ENCODE peak calls at places on chromosomes 2 and 18, in five cellular contexts. E, S, M, B and T are unnamed samples.

GRCh38 chr2:207944334-207944733 is 81.0 kb downstream of the PLEKHM3 start:
- DNase-seq in E (no peak), M (no peak), S (no peak), B (no peak), T (no peak)

GRCh38 chr2:66440011-66440542 is 5.2 kb downstream of the MEIS1 start:
- DNase-seq in S (no peak), M (peak), E (no peak), B (peak), T (no peak)

GRCh38 chr2:188969236-188970032 is 4.7 kb upstream of the COL3A1 start:
- DNase-seq in B (no peak), E (peak), S (no peak), M (no peak), T (no peak)

GRCh38 chr2:121694398-121695178 is 42.1 kb downstream of the NIFK start:
- DNase-seq in E (peak), B (no peak), S (no peak), M (peak), T (no peak)

GRCh38 chr2:231890896-231891513 is 35.2 kb downstream of the NPPC start:
- DNase-seq in B (no peak), E (no peak), S (peak), M (no peak), T (no peak)

GRCh38 chr2:101658387-101658786 is 39.1 kb upstream of the MAP4K4 start:
- DNase-seq in M (no peak), S (no peak), E (peak), B (no peak), T (no peak)

GRCh38 chr18:63016270-63016669 is 300.9 kb downstream of the PHLPP1 start:
- DNase-seq in S (peak), B (peak), M (no peak), E (peak), T (peak)

GRCh38 chr2:96882230-96882629 is 12.3 kb upstream of the SEMA4C start:
- DNase-seq in M (no peak), E (no peak), B (no peak), S (no peak), T (peak)

GRCh38 chr2:127570282-127571250 is 35.1 kb downstream of the MYO7B start:
- DNase-seq in M (peak), S (no peak), E (peak), B (peak), T (no peak)

GRCh38 chr2:75522543-75523312 is 38.0 kb downstream of the EVA1A start:
- DNase-seq in B (no peak), M (no peak), E (no peak), S (no peak), T (no peak)

GRCh38 chr2:128408349-128409305 is 90.0 kb upstream of the HS6ST1 start:
- DNase-seq in S (peak), E (peak), M (no peak), B (no peak), T (peak)

GRCh38 chr2:28252308-28252707 is 140.3 kb upstream of the FOSL2 start:
- DNase-seq in M (no peak), S (no peak), E (no peak), B (no peak), T (no peak)

GRCh38 chr2:147049888-147050446 is 794.9 kb upstream of the ACVR2A start:
- DNase-seq in M (no peak), S (no peak), E (no peak), B (no peak), T (no peak)

GRCh38 chr2:20050712-20051517 is 513 bp downstream of the LAPTM4A start:
- DNase-seq in E (peak), B (peak), S (peak), M (peak), T (peak)

GRCh38 chr2:68384485-68385107 is 19.5 kb downstream of the PLEK start:
- DNase-seq in S (no peak), B (no peak), M (no peak), E (no peak), T (no peak)

GRCh38 chr2:42047488-42048317 is at the start of gene PKDCC:
- DNase-seq in E (peak), S (peak), B (peak), M (peak), T (peak)

GRCh38 chr2:38528008-38528442 is 74.7 kb downstream of the HNRNPLL start:
- DNase-seq in M (no peak), B (no peak), E (peak), S (no peak), T (no peak)

GRCh38 chr2:238600506-238601432 is 174.0 kb downstream of the ASB1 start:
- DNase-seq in M (no peak), B (no peak), E (no peak), S (no peak), T (no peak)

GRCh38 chr2:9370746-9371145 is 52.6 kb downstream of the ITGB1BP1 start:
- DNase-seq in S (no peak), M (no peak), E (no peak), B (no peak), T (no peak)

GRCh38 chr2:133886735-133887675 is 318.7 kb upstream of the NCKAP5 start:
- DNase-seq in B (peak), M (peak), E (peak), S (peak), T (peak)

GRCh38 chr2:161824226-161824625 is 200.0 kb downstream of the SLC4A10 start:
- DNase-seq in B (no peak), S (no peak), M (no peak), E (no peak), T (no peak)

GRCh38 chr2:108182489-108182888 is 57.3 kb upstream of the SULT1C3 start:
- DNase-seq in S (no peak), B (no peak), M (no peak), E (no peak), T (no peak)

GRCh38 chr2:144099746-144100438 is 420.0 kb downstream of the ZEB2 start:
- DNase-seq in M (no peak), B (no peak), S (no peak), E (peak), T (no peak)

GRCh38 chr2:85429924-85430289 is 11.4 kb downstream of the SH2D6 start:
- DNase-seq in E (no peak), S (no peak), B (no peak), M (no peak), T (no peak)

GRCh38 chr2:71938108-71938507 is 209.6 kb downstream of the CYP26B1 start:
- DNase-seq in B (no peak), M (no peak), E (no peak), S (no peak), T (no peak)

GRCh38 chr2:242031481-242032019 is 162.0 kb downstream of the RTP5 start:
- DNase-seq in B (no peak), S (no peak), M (peak), E (peak), T (no peak)

GRCh38 chr2:68774569-68775271 is 40.1 kb downstream of the ARHGAP25 start:
- DNase-seq in M (peak), E (peak), B (peak), S (no peak), T (no peak)

GRCh38 chr2:1068241-1068640 is 117.6 kb downstream of the SNTG2 start:
- DNase-seq in B (no peak), E (no peak), S (no peak), M (no peak), T (no peak)

GRCh38 chr18:75815767-75816166 is 388.3 kb upstream of the SMIM21 start:
- DNase-seq in M (no peak), S (no peak), B (no peak), E (no peak), T (no peak)

GRCh38 chr18:70182548-70182947 is 22.9 kb downstream of the RTTN start:
- DNase-seq in S (no peak), B (no peak), E (no peak), M (no peak), T (no peak)

GRCh38 chr18:9101730-9102390 is 639 bp upstream of the NDUFV2 start:
- DNase-seq in M (no peak), E (peak), S (no peak), B (no peak), T (no peak)

GRCh38 chr2:100262555-100263320 is 59.6 kb downstream of the LONRF2 start:
- DNase-seq in E (peak), M (peak), S (peak), B (peak), T (peak)

GRCh38 chr2:148282201-148282600 is 261.3 kb downstream of the MBD5 start:
- DNase-seq in S (no peak), M (no peak), E (peak), B (no peak), T (no peak)

GRCh38 chr2:147560810-147561521 is 283.9 kb upstream of the ACVR2A start:
- DNase-seq in B (no peak), S (no peak), M (no peak), E (no peak), T (no peak)

GRCh38 chr2:25941042-25941441 is 41.3 kb downstream of the KIF3C start:
- DNase-seq in S (no peak), M (no peak), B (no peak), E (no peak), T (no peak)

DNA sequence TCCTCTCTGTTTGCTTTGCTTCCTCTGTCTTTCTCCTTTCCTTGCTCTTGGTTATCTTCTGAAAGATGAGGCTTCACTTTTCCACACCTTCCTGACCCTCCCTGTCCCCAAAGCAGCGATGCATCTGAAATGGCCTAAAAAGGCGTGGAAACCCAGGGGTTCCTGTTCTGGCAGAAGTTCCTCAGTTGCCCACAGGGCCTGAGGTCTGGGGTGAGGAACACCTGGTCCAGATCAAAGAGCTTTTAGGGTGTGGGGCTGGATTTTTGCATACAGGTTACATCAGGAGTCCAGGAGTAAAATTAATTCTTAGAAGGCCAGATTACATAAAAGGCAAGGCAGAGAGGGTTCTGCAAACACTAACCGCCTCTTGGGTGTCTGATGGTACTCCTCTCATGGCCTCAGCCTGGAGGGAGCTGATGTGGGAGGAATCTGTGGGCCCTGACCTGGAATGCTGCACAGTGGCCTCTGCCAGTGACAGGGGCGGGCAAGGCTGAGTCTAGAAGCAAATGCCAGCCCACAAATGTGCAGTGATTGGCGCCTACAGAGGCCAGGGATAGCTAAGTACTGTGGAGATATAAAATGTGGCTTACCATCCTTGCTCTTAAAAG is 41.8 kb downstream of the INPP4A start:
- DNase-seq in M (peak), B (no peak), S (no peak), E (no peak), T (no peak)
- TF ChIP-seq POLR2A in M (no peak), B (no peak), S (no peak), E (no peak), T (no peak)

DNA sequence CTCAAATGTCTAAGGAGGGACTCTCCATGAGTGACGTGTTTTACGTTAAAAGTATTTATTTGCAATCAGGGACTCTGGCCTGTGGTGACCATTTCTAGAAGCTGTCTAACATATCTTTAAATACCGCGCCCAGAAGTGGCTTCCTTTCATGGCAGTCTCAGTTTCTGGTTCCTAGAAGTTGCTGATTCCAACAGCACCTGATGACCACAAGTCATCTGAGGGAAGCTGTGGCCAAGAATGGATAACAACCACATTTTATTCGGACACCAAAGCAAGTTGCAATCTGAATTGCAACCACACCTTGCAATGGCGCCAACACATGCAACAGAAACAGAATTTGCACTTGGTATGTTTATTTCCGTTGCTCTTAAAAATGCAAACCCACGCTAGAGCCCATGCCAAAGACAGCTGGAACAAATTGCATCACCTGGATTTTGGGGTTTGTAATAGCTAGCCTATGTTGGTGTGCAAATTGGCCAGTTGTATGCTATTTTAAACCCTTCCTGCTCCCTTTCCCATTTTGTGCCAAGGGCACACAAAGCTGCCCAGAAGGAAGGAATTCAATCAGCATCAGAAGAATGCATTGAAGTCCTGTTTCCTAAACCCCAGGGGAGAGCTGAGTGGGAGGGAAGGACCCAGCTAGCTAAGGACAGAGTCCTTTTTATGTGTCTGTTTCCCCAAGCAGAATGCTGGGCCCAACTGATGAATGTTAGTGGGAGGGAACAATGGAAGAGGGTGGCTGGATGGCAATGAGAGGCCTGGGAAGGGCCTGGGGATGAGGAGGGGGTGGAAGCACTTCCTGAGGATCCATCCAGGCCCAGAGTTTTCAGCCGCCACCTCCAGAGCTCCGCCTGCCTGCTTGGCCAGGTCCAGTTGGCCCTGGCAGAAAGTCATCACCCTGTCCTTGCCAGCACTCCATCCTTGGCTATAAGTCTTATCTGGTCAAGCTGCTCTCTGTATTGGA is 32.9 kb downstream of the MEX3C start:
- DNase-seq in E (no peak), M (no peak), S (no peak), B (no peak), T (no peak)
- H3K27ac ChIP-seq in E (no peak), M (no peak), S (no peak), B (no peak), T (no peak)

GRCh38 chr2:64646007-64646880 is 7.5 kb downstream of the SERTAD2 start:
- DNase-seq in B (peak), M (peak), S (peak), E (peak), T (peak)

GRCh38 chr2:64641585-64641984 is 12.1 kb downstream of the SERTAD2 start:
- DNase-seq in E (no peak), M (no peak), B (no peak), S (no peak), T (no peak)

GRCh38 chr2:64643838-64644219 is 9.9 kb downstream of the SERTAD2 start:
- DNase-seq in E (no peak), M (no peak), B (no peak), S (no peak), T (no peak)

GRCh38 chr2:64645014-64645418 is 8.7 kb downstream of the SERTAD2 start:
- DNase-seq in S (peak), B (peak), M (peak), E (peak), T (peak)

GRCh38 chr2:64644240-64645013 is 9.3 kb downstream of the SERTAD2 start:
- DNase-seq in S (peak), E (peak), B (peak), M (peak), T (peak)
- TF ChIP-seq POLR2A in S (peak), E (peak), B (peak), M (peak), T (peak)

GRCh38 chr18:28091197-28091596 is 85.7 kb downstream of the CDH2 start:
- DNase-seq in E (no peak), S (no peak), M (no peak), B (no peak), T (no peak)

GRCh38 chr18:28087173-28087563 is 89.8 kb downstream of the CDH2 start:
- DNase-seq in S (peak), M (no peak), E (no peak), B (peak), T (peak)

GRCh38 chr18:28086530-28087172 is 90.3 kb downstream of the CDH2 start:
- DNase-seq in M (no peak), B (no peak), S (no peak), E (peak), T (no peak)

GRCh38 chr18:28088477-28088876 is 88.5 kb downstream of the CDH2 start:
- DNase-seq in M (no peak), S (no peak), B (no peak), E (no peak), T (no peak)
- H3K27ac ChIP-seq in M (no peak), S (no peak), B (peak), E (no peak), T (no peak)

GRCh38 chr2:70301344-70302194 is at the start of gene FAM136A:
- DNase-seq in E (peak), B (peak), M (peak), S (peak), T (peak)
- TF ChIP-seq POLR2A in E (no peak), B (peak), M (no peak), S (peak), T (peak)

DNA sequence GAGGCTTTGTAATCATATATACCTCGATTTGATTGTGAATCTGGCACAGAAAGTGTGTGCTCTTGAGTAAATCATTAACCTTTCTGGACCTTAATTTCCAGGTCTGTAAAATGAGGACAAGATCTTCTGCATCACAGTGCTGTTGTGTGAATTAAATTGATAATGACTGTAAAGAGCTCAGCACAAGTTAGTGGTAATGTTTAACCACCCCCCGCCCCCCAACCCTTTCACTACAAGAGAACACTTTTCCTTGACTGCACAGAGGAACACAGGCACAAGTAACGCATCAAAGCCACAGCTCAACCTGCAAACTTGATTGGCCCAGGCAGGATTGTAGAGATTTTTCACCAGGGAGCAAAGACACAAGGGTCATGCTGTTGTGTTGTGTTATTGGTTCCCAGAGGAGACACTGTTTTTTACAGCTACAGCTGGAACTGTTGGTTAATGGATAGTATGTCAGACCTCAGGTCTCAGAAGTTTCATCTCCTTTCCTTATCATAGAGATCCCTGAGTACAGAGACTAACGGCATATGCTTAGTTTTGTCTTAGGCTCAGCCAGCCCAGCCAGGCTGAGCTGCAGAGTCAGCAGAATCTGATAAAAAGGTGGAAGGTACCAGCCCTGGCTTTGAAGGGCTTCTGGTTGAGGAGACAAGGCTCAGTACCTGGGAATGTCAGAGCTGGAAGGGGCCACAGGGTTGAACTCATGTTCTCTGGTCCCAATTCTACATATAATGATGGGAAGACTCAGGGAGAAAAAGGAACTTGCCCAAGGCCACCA is 10.6 kb downstream of the SETBP1 start:
- DNase-seq in M (no peak), S (no peak), B (no peak), E (no peak), T (no peak)
- H3K27ac ChIP-seq in M (no peak), S (peak), B (no peak), E (no peak), T (no peak)